ENCODE peak calls at places on chromosome X, in ten cellular contexts. Z, O, B, R, A, F, J, Y, T and M are unnamed samples.

GRCh38 chrX:21490341-21490740 is 116.1 kb downstream of the CNKSR2 start:
- DNase-seq in Z (no peak), O (no peak), B (no peak), R (no peak), A (peak), F (no peak), J (no peak), Y (peak), T (no peak), M (no peak)

GRCh38 chrX:74371399-74371798 is 49.9 kb upstream of the SLC16A2 start:
- DNase-seq in Z (no peak), O (no peak), B (no peak), R (no peak), A (no peak), F (no peak), J (no peak), Y (no peak), T (no peak), M (no peak)

GRCh38 chrX:103793541-103793932 is 16.9 kb downstream of the PLP1 start:
- DNase-seq in Z (no peak), O (no peak), B (no peak), R (no peak), A (no peak), F (no peak), J (no peak), Y (no peak), T (no peak), M (no peak)

GRCh38 chrX:130339408-130340222 is at the start of gene SLC25A14:
- DNase-seq in Z (peak), O (peak), B (peak), R (peak), A (peak), F (peak), J (peak), Y (peak), T (peak), M (peak)

GRCh38 chrX:54529166-54529558 is 857 bp upstream of the GNL3L start:
- DNase-seq in Z (no peak), O (no peak), B (no peak), R (no peak), A (no peak), F (no peak), J (no peak), Y (no peak), T (no peak), M (no peak)

GRCh38 chrX:83501540-83501939 is 6.5 kb upstream of the POU3F4 start:
- DNase-seq in Z (no peak), O (peak), B (no peak), R (no peak), A (no peak), F (no peak), J (no peak), Y (no peak), T (no peak), M (no peak)

GRCh38 chrX:15946783-15947550 is 92.4 kb upstream of the AP1S2 start:
- DNase-seq in Z (no peak), O (no peak), B (no peak), R (peak), A (no peak), F (no peak), J (no peak), Y (no peak), T (peak), M (no peak)

GRCh38 chrX:110056419-110056818 is 53.5 kb downstream of the TMEM164 start:
- DNase-seq in Z (no peak), O (no peak), B (no peak), R (no peak), A (no peak), F (no peak), J (no peak), Y (no peak), T (no peak), M (no peak)

GRCh38 chrX:151365579-151365978 is 31.4 kb upstream of the VMA21 start:
- DNase-seq in Z (no peak), O (no peak), B (no peak), R (no peak), A (no peak), F (no peak), J (no peak), Y (no peak), T (no peak), M (no peak)

GRCh38 chrX:54076903-54077302 is 32.6 kb upstream of the PHF8 start:
- DNase-seq in Z (no peak), O (no peak), B (no peak), R (peak), A (no peak), F (no peak), J (no peak), Y (no peak), T (no peak), M (no peak)

GRCh38 chrX:106300239-106300638 is 132.1 kb downstream of the PWWP3B start:
- DNase-seq in Z (no peak), O (no peak), B (no peak), R (no peak), A (no peak), F (no peak), J (no peak), Y (no peak), T (no peak), M (no peak)

GRCh38 chrX:151722241-151722846 is 6.5 kb downstream of the FATE1 start:
- DNase-seq in Z (no peak), O (peak), B (peak), R (peak), A (no peak), F (no peak), J (peak), Y (no peak), T (peak), M (no peak)

GRCh38 chrX:107894038-107894437 is 68.4 kb downstream of the MID2 start:
- DNase-seq in Z (no peak), O (peak), B (no peak), R (peak), A (peak), F (peak), J (peak), Y (peak), T (peak), M (peak)

GRCh38 chrX:139246295-139246694 is 284.2 kb upstream of the F9 start:
- DNase-seq in Z (no peak), O (no peak), B (no peak), R (peak), A (no peak), F (no peak), J (no peak), Y (no peak), T (no peak), M (no peak)

GRCh38 chrX:9141496-9141895 is 107.6 kb upstream of the FAM9B start:
- DNase-seq in Z (no peak), O (no peak), B (no peak), R (peak), A (no peak), F (no peak), J (no peak), Y (no peak), T (peak), M (no peak)

GRCh38 chrX:65608021-65608420 is 59.4 kb upstream of the MSN start:
- DNase-seq in Z (no peak), O (no peak), B (no peak), R (no peak), A (no peak), F (no peak), J (no peak), Y (no peak), T (no peak), M (no peak)

GRCh38 chrX:46444011-46444410 is 101.2 kb downstream of the ZNF674 start:
- DNase-seq in Z (peak), O (no peak), B (no peak), R (peak), A (no peak), F (no peak), J (no peak), Y (no peak), T (peak), M (no peak)

GRCh38 chrX:150234126-150234525 is 129.0 kb upstream of the MAMLD1 start:
- DNase-seq in Z (no peak), O (no peak), B (no peak), R (no peak), A (no peak), F (no peak), J (no peak), Y (no peak), T (no peak), M (no peak)

GRCh38 chrX:68944211-68944610 is 115.4 kb downstream of the EFNB1 start:
- DNase-seq in Z (no peak), O (no peak), B (no peak), R (no peak), A (no peak), F (no peak), J (no peak), Y (no peak), T (peak), M (no peak)

GRCh38 chrX:46325312-46325877 is 219.8 kb downstream of the ZNF674 start:
- DNase-seq in Z (no peak), O (no peak), B (no peak), R (peak), A (no peak), F (peak), J (no peak), Y (no peak), T (peak), M (peak)